ENCODE peak calls at places on chromosomes 13 and 19, in five cellular contexts. D is heart right ventricle, L is PC-3, E is tibial artery, Y is fibroblast of pulmonary artery. Q is an unnamed sample.

GRCh38 chr13:78133511-78133910 is 214.9 kb upstream of the EDNRB start:
- DNase-seq in D (no peak), L (no peak), E (no peak), Y (no peak), Q (no peak)

GRCh38 chr19:10686661-10687517 is 14.3 kb upstream of the QTRT1 start:
- DNase-seq in D (peak; percentile 51), L (peak; percentile 21), E (peak; percentile 49), Y (peak; percentile 23), Q (no peak)

GRCh38 chr19:15379996-15380647 is 535 bp upstream of the AKAP8 start:
- DNase-seq in D (peak; percentile 49), L (peak; percentile 67), E (peak; percentile 46), Y (peak; percentile 51), Q (no peak)

GRCh38 chr19:45908956-45909355 is 5.6 kb downstream of the NANOS2 start:
- DNase-seq in D (no peak), L (no peak), E (no peak), Y (no peak), Q (no peak)

GRCh38 chr13:64755961-64756360 is 2474.2 kb downstream of the PCDH9 start:
- DNase-seq in D (no peak), L (no peak), E (no peak), Y (peak; percentile 27), Q (no peak)

GRCh38 chr13:65913173-65913572 is 1317.0 kb downstream of the PCDH9 start:
- DNase-seq in D (no peak), L (peak; percentile 83), E (no peak), Y (peak; percentile 92), Q (no peak)

GRCh38 chr19:21322528-21322927 is 6.7 kb downstream of the ZNF708 start:
- DNase-seq in D (peak; percentile 16), L (no peak), E (no peak), Y (peak; percentile 44), Q (no peak)

GRCh38 chr13:100363351-100363750 is 225.2 kb downstream of the GGACT start:
- DNase-seq in D (no peak), L (no peak), E (no peak), Y (peak; percentile 46), Q (no peak)

GRCh38 chr13:103952183-103952582 is 886.0 kb upstream of the SLC10A2 start:
- DNase-seq in D (no peak), L (peak; percentile 9), E (no peak), Y (peak; percentile 11), Q (no peak)

GRCh38 chr13:73146705-73147104 is 87.9 kb downstream of the KLF5 start:
- DNase-seq in D (no peak), L (no peak), E (no peak), Y (no peak), Q (no peak)

GRCh38 chr13:106329941-106330340 is 205.5 kb downstream of the EFNB2 start:
- DNase-seq in D (no peak), L (no peak), E (no peak), Y (no peak), Q (no peak)

GRCh38 chr13:29993716-29994488 is 143.5 kb upstream of the UBL3 start:
- DNase-seq in D (no peak), L (peak; percentile 59), E (no peak), Y (peak; percentile 10), Q (no peak)

GRCh38 chr19:14676762-14677161 is 2.1 kb upstream of the ADGRE3 start:
- DNase-seq in D (no peak), L (no peak), E (no peak), Y (no peak), Q (no peak)

GRCh38 chr19:11813801-11814706 is at the start of gene ZNF440:
- DNase-seq in D (peak; percentile 97), L (peak; percentile 98), E (peak; percentile 97), Y (peak; percentile 93), Q (peak; percentile 94)

GRCh38 chr19:39112338-39112890 is 13.2 kb upstream of the PAK4 start:
- DNase-seq in D (no peak), L (peak; percentile 87), E (no peak), Y (no peak), Q (no peak)

GRCh38 chr13:40362502-40362901 is 303.9 kb downstream of the FOXO1 start:
- DNase-seq in D (no peak), L (peak; percentile 6), E (no peak), Y (peak; percentile 47), Q (no peak)

GRCh38 chr19:58562126-58563033 is 4.0 kb upstream of the UBE2M start:
- DNase-seq in D (no peak), L (peak; percentile 55), E (no peak), Y (peak; percentile 50), Q (no peak)

GRCh38 chr13:52882803-52883202 is 34.4 kb upstream of the PCDH8 start:
- DNase-seq in D (no peak), L (no peak), E (no peak), Y (no peak), Q (no peak)

GRCh38 chr19:51198641-51199040 is 26.2 kb upstream of the CD33 start:
- DNase-seq in D (no peak), L (no peak), E (no peak), Y (no peak), Q (no peak)

GRCh38 chr13:102870677-102871415 is 25.0 kb downstream of the ERCC5 start:
- DNase-seq in D (peak; percentile 48), L (peak; percentile 63), E (no peak), Y (peak; percentile 78), Q (peak; percentile 41)

GRCh38 chr19:5983367-5983955 is 5.5 kb upstream of the RANBP3 start:
- DNase-seq in D (no peak), L (no peak), E (no peak), Y (peak; percentile 54), Q (no peak)

GRCh38 chr19:51572908-51573307 is 1.8 kb downstream of the ZNF175 start:
- DNase-seq in D (no peak), L (peak; percentile 95), E (no peak), Y (peak; percentile 48), Q (no peak)

GRCh38 chr19:55171440-55171839 is 5.0 kb upstream of the DNAAF3 start:
- DNase-seq in D (no peak), L (no peak), E (no peak), Y (no peak), Q (no peak)

GRCh38 chr13:31769581-31769980 is 30.3 kb downstream of the RXFP2 start:
- DNase-seq in D (no peak), L (no peak), E (no peak), Y (no peak), Q (no peak)

GRCh38 chr19:45569619-45570421 is 14.8 kb downstream of the OPA3 start:
- DNase-seq in D (peak; percentile 45), L (peak; percentile 56), E (no peak), Y (peak; percentile 46), Q (peak; percentile 32)

GRCh38 chr19:33215438-33216197 is 10.0 kb downstream of the SLC7A10 start:
- DNase-seq in D (no peak), L (no peak), E (no peak), Y (no peak), Q (no peak)

GRCh38 chr13:51980918-51981317 is 30.3 kb downstream of the ATP7B start:
- DNase-seq in D (no peak), L (no peak), E (no peak), Y (no peak), Q (no peak)

GRCh38 chr13:48533986-48534600 is 1.2 kb upstream of the RCBTB2 start:
- DNase-seq in D (no peak), L (no peak), E (no peak), Y (no peak), Q (no peak)

GRCh38 chr19:36160821-36161596 is 8.8 kb upstream of the COX7A1 start:
- DNase-seq in D (no peak), L (no peak), E (no peak), Y (no peak), Q (no peak)

GRCh38 chr13:101838305-101838835 is 385.9 kb downstream of the ITGBL1 start:
- DNase-seq in D (no peak), L (peak; percentile 66), E (no peak), Y (no peak), Q (no peak)

GRCh38 chr19:46660008-46660517 is 919 bp downstream of the DACT3 start:
- DNase-seq in D (peak; percentile 39), L (no peak), E (no peak), Y (peak; percentile 25), Q (no peak)

GRCh38 chr19:50896591-50897190 is 14.5 kb downstream of the KLK4 start:
- DNase-seq in D (no peak), L (peak; percentile 75), E (no peak), Y (peak; percentile 25), Q (no peak)

GRCh38 chr19:6233051-6233826 is 46.5 kb downstream of the MLLT1 start:
- DNase-seq in D (peak; percentile 87), L (no peak), E (peak; percentile 80), Y (peak; percentile 73), Q (no peak)

DNA sequence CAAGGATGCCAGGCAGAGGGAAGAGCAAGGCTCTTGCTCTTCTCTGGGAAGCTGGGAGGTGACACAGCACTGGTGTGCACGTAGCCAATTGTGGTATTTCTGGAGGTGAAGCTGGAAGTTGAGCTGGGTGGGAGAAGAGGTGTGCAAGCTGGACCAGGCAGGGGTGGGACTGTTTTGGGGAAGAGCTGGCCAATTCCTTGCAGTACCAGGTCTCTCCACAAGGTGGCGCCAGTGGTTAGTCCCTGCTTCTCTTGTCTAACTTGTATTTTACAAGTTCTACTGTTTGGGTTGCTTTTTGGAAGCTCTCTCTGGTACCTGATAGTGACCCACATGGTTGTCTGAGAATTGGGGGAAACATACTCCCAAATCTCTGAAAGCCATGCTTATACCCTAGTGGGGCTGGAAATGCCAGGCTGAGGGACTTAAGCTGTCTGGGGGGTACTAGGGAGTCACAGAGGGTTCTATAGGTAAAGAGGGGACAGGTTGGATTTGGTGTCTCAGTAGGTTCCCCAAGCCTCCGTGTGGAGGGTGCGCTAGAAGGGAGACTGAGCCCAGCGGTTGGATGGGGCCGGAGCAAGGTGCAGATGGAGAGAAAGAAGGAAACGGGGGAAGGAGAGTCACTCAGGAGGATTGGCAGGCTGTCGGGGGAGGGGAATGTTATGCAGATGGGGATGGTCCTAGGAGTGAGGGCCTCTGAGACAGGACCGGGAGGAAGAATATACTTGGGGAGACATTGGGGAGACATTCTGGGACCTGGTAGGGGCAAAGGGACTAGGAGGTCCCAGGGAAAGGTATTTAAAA is 3.0 kb downstream of the HPN start:
- DNase-seq in D (peak; percentile 55), L (peak; percentile 62), E (no peak), Y (peak; percentile 71), Q (peak; percentile 61)
- TF ChIP-seq CTCF in D (peak; percentile 92), L (peak; percentile 94), E (peak; percentile 92), Y (peak; percentile 99), Q (peak; percentile 96)

GRCh38 chr13:99269627-99270252 is 11.6 kb upstream of the GPR18 start:
- DNase-seq in D (no peak), L (peak; percentile 48), E (no peak), Y (peak; percentile 80), Q (no peak)
- TF ChIP-seq CTCF in D (peak; percentile 81), L (peak; percentile 70), E (peak; percentile 64), Y (peak; percentile 81), Q (peak; percentile 60)

GRCh38 chr13:33388254-33388998 is 102.9 kb upstream of the STARD13 start:
- DNase-seq in D (no peak), L (no peak), E (no peak), Y (no peak), Q (no peak)
- TF ChIP-seq CTCF in D (no peak), L (peak; percentile 17), E (no peak), Y (no peak), Q (no peak)

GRCh38 chr13:113021811-113022210 is 52.8 kb downstream of the MCF2L start:
- DNase-seq in D (no peak), L (no peak), E (no peak), Y (no peak), Q (no peak)

GRCh38 chr13:113020323-113021080 is 51.5 kb downstream of the MCF2L start:
- DNase-seq in D (no peak), L (no peak), E (no peak), Y (no peak), Q (no peak)

GRCh38 chr13:113023217-113023597 is 54.2 kb downstream of the MCF2L start:
- DNase-seq in D (peak; percentile 44), L (no peak), E (no peak), Y (peak; percentile 69), Q (no peak)

GRCh38 chr13:113022391-113023216 is 53.6 kb downstream of the MCF2L start:
- DNase-seq in D (no peak), L (no peak), E (no peak), Y (peak; percentile 8), Q (no peak)

GRCh38 chr13:113021391-113021790 is 52.4 kb downstream of the MCF2L start:
- DNase-seq in D (no peak), L (no peak), E (no peak), Y (no peak), Q (no peak)
- TF ChIP-seq CTCF in D (no peak), L (no peak), E (no peak), Y (no peak), Q (no peak)

Q was measured in progenitor cell of endocrine pancreas.